ENCODE peak calls at places on chromosomes 12 and 14, in nine cellular contexts. B is adrenal gland, Q is BE2C, K is HT1080, N is type B pancreatic cell, R is fibroblast of the aortic adventitia, M is NCI-H2081, T is GM23338, S is right cardiac atrium. H is an unnamed sample.

GRCh38 chr14:85527006-85527405 is 2.9 kb upstream of the FLRT2 start:
- DNase-seq in B (no peak), Q (no peak), K (peak), N (no peak), R (peak), M (no peak), T (no peak), S (no peak), H (no peak)

GRCh38 chr12:57581802-57582201 is 9.2 kb upstream of the PIP4K2C start:
- DNase-seq in B (no peak), Q (no peak), K (no peak), N (no peak), R (no peak), M (no peak), T (no peak), S (no peak), H (no peak)

GRCh38 chr12:94244165-94245133 is 96.1 kb downstream of the PLXNC1 start:
- DNase-seq in B (no peak), Q (no peak), K (peak), N (no peak), R (no peak), M (no peak), T (no peak), S (no peak), H (no peak)

GRCh38 chr12:26233620-26234019 is 38.2 kb downstream of the SSPN start:
- DNase-seq in B (no peak), Q (no peak), K (no peak), N (no peak), R (peak), M (no peak), T (no peak), S (no peak), H (peak)

GRCh38 chr12:91986084-91986483 is 159.6 kb downstream of the BTG1 start:
- DNase-seq in B (no peak), Q (no peak), K (peak), N (no peak), R (no peak), M (no peak), T (peak), S (no peak), H (no peak)

GRCh38 chr12:49527361-49528130 is 11.3 kb upstream of the KCNH3 start:
- DNase-seq in B (no peak), Q (peak), K (no peak), N (no peak), R (no peak), M (peak), T (no peak), S (no peak), H (peak)

GRCh38 chr12:53750812-53751335 is 905 bp downstream of the CISTR start:
- DNase-seq in B (no peak), Q (peak), K (no peak), N (no peak), R (no peak), M (peak), T (peak), S (no peak), H (peak)

GRCh38 chr12:76543831-76544347 is 15.7 kb downstream of the OSBPL8 start:
- DNase-seq in B (no peak), Q (no peak), K (no peak), N (no peak), R (no peak), M (no peak), T (no peak), S (no peak), H (no peak)

GRCh38 chr14:38948171-38948570 is 154.9 kb downstream of the SEC23A start:
- DNase-seq in B (no peak), Q (no peak), K (peak), N (no peak), R (peak), M (no peak), T (no peak), S (no peak), H (no peak)

GRCh38 chr14:34462132-34462893 is at the start of gene SPTSSA:
- DNase-seq in B (peak), Q (peak), K (peak), N (peak), R (peak), M (peak), T (peak), S (peak), H (peak)

GRCh38 chr14:59331217-59331616 is 134.0 kb downstream of the GPR135 start:
- DNase-seq in B (no peak), Q (no peak), K (no peak), N (no peak), R (no peak), M (no peak), T (peak), S (no peak), H (no peak)

GRCh38 chr14:55699131-55700057 is 119.4 kb downstream of the KTN1 start:
- DNase-seq in B (no peak), Q (peak), K (peak), N (no peak), R (peak), M (no peak), T (peak), S (no peak), H (no peak)

GRCh38 chr12:120534703-120535655 is 823 bp downstream of the RNF10 start:
- DNase-seq in B (peak), Q (peak), K (peak), N (peak), R (peak), M (peak), T (peak), S (peak), H (peak)

GRCh38 chr14:84622357-84622756 is 907.6 kb upstream of the FLRT2 start:
- DNase-seq in B (no peak), Q (no peak), K (peak), N (no peak), R (no peak), M (no peak), T (no peak), S (no peak), H (no peak)

GRCh38 chr12:28890664-28891063 is 258.4 kb upstream of the FAR2 start:
- DNase-seq in B (no peak), Q (no peak), K (no peak), N (no peak), R (no peak), M (no peak), T (no peak), S (no peak), H (no peak)

GRCh38 chr12:24853588-24853987 is 95.3 kb downstream of the BCAT1 start:
- DNase-seq in B (no peak), Q (no peak), K (peak), N (no peak), R (peak), M (no peak), T (no peak), S (no peak), H (no peak)